ENCODE peak calls at places on chromosomes 16 and 17, in seven cellular contexts. X is tibial nerve; F is psoas muscle; O is fibroblast of the aortic adventitia; Z is AG09309; E is CD8-positive, alpha-beta T cell; T is fibroblast of mammary gland. C is an unnamed sample.

GRCh38 chr17:36591434-36592315 is at the start of gene DHRS11:
- DNase-seq in Z (no peak), O (peak), F (peak), X (peak), E (peak), T (peak), C (peak)

GRCh38 chr17:57360266-57360665 is 103.9 kb downstream of the MSI2 start:
- DNase-seq in X (no peak), E (no peak), O (no peak), F (no peak), T (no peak), Z (no peak), C (no peak)

GRCh38 chr17:33778505-33779398 is 476.3 kb upstream of the CCL2 start:
- DNase-seq in X (peak), E (peak), T (peak), Z (peak), O (peak), F (peak), C (peak)

GRCh38 chr17:82496529-82497434 is 22.8 kb upstream of the FOXK2 start:
- DNase-seq in F (peak), T (peak), E (peak), X (peak), O (peak), Z (no peak), C (peak)

GRCh38 chr16:21169249-21169981 is 10.9 kb downstream of the LDAF1 start:
- DNase-seq in Z (no peak), E (no peak), O (peak), T (peak), F (no peak), X (no peak), C (peak)

GRCh38 chr16:84943620-84944019 is 67.7 kb downstream of the ZDHHC7 start:
- DNase-seq in Z (no peak), E (no peak), T (no peak), O (no peak), X (no peak), F (no peak), C (no peak)

GRCh38 chr17:78330570-78331224 is 29.2 kb downstream of the SOCS3 start:
- DNase-seq in F (peak), E (no peak), T (peak), O (no peak), X (no peak), Z (no peak), C (peak)

GRCh38 chr17:76189741-76190140 is 48.7 kb upstream of the FOXJ1 start:
- DNase-seq in T (no peak), X (no peak), E (no peak), F (no peak), O (no peak), Z (no peak), C (no peak)

GRCh38 chr17:2854662-2855061 is 58.4 kb downstream of the RAP1GAP2 start:
- DNase-seq in T (peak), O (no peak), X (no peak), Z (no peak), F (no peak), E (no peak), C (no peak)

GRCh38 chr17:17789410-17789809 is 47.4 kb downstream of the SREBF1 start:
- DNase-seq in F (no peak), Z (no peak), O (no peak), T (no peak), E (no peak), X (no peak), C (no peak)

GRCh38 chr17:17792143-17792550 is 44.6 kb downstream of the SREBF1 start:
- DNase-seq in F (peak), E (no peak), X (no peak), O (no peak), Z (no peak), T (no peak), C (no peak)

GRCh38 chr17:17790673-17791464 is 45.9 kb downstream of the SREBF1 start:
- DNase-seq in O (no peak), E (no peak), Z (no peak), F (no peak), T (no peak), X (no peak), C (no peak)

GRCh38 chr17:17788967-17789366 is 47.8 kb downstream of the SREBF1 start:
- DNase-seq in F (no peak), O (no peak), T (no peak), X (no peak), Z (no peak), E (no peak), C (no peak)

GRCh38 chr17:17789828-17790672 is 46.7 kb downstream of the SREBF1 start:
- DNase-seq in X (no peak), T (no peak), O (no peak), E (no peak), F (no peak), Z (no peak), C (no peak)
- H3K4me3 ChIP-seq in X (no peak), T (no peak), O (no peak), E (no peak), F (no peak), Z (no peak), C (no peak)

DNA sequence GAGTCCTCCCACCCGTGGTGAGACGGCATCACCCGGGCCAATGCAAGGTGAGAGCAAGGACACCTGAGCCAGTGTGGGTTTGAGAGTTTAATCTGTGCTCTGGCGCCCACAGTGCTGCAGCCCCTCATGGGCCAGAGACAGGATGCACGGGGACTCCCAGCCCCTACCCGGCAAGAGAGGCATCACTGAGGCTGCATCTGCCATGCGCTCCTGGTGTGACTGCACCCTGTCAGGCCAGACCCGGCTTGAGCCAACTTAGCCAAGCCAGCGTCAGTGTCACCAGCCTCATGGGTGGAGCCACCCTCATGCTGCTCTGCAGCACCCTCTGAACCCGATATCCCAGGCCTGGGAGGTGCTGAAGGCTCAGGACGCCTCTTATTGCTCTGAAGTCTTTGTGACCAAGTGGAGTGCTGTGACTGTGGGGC is 1.3 kb upstream of the BRICD5 start:
- DNase-seq in X (no peak), Z (no peak), T (no peak), E (no peak), O (no peak), F (no peak), C (no peak)
- H3K4me3 ChIP-seq in X (no peak), Z (no peak), T (no peak), E (no peak), O (no peak), F (no peak), C (no peak)

GRCh38 chr17:40283662-40284061 is 4.0 kb upstream of the CDC6 start:
- DNase-seq in Z (peak), X (no peak), E (no peak), T (peak), F (no peak), O (peak), C (peak)

GRCh38 chr17:40286473-40286872 is 1.2 kb upstream of the CDC6 start:
- DNase-seq in T (no peak), Z (no peak), X (no peak), O (no peak), E (no peak), F (no peak), C (no peak)

GRCh38 chr17:40281663-40282062 is 6.0 kb upstream of the CDC6 start:
- DNase-seq in O (no peak), E (no peak), F (no peak), T (no peak), X (no peak), Z (no peak), C (no peak)

GRCh38 chr17:40287159-40287493 is 553 bp upstream of the CDC6 start:
- DNase-seq in O (no peak), E (no peak), T (no peak), X (no peak), F (no peak), Z (no peak), C (no peak)

GRCh38 chr17:40284085-40284713 is 3.5 kb upstream of the CDC6 start:
- DNase-seq in T (peak), X (no peak), F (no peak), Z (peak), O (peak), E (no peak), C (peak)
- H3K4me3 ChIP-seq in T (peak), X (no peak), F (no peak), Z (peak), O (peak), E (no peak), C (peak)

DNA sequence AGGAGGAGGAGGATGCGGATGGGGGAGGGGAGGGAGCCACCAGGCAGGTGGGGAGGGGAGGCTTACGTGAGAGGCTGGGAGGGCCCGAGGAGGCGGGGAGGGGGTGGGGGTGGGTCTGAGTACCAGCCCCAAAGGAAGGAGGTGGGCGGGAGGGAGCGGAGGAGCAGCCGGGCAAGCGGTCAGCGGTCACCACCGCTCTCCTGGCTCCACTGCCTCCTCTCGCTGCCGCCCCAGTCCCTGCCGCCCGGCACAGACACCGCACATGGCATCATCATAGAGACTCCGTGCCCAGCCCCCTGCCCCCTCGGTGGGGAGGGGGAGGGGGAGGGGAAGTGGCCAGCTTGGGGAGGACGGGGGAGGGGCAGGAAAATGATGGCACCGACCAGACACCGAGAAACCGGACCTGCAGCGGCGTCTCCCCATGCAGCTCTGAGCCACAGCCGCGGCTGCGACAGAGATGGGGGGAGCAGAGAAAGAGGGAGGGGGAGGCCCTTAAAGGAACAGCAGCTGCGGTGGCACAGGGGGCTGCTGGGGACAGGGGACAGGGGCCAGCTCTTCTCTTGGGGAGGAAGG is at the start of gene TLCD3B:
- DNase-seq in F (no peak), X (no peak), Z (no peak), T (no peak), O (no peak), E (no peak), C (no peak)
- H3K4me3 ChIP-seq in F (peak), X (no peak), Z (no peak), T (no peak), O (no peak), E (peak), C (no peak)

DNA sequence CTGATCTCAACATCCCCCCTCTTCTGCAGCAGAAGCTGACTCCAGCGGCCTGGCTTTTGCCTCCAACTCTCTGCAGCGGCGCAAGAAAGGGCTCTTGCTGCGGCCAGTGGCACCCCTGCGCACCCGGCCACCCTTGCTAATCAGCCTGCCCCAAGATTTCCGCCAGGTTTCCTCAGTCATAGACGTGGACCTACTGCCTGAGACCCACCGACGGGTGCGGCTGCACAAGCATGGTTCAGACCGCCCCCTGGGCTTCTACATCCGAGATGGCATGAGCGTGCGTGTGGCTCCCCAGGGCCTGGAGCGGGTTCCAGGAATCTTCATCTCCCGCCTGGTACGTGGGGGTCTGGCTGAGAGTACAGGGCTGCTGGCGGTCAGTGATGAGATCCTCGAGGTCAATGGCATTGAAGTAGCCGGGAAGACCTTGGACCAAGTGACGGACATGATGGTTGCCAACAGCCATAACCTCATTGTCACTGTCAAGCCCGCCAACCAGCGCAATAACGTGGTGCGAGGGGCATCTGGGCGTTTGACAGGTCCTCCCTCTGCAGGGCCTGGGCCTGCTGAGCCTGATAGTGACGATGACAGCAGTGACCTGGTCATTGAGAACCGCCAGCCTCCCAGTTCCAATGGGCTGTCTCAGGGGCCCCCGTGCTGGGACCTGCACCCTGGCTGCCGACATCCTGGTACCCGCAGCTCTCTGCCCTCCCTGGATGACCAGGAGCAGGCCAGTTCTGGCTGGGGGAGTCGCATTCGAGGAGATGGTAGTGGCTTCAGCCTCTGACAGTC is 1.3 kb downstream of the PARD6A start:
- DNase-seq in X (no peak), E (no peak), Z (no peak), O (no peak), T (no peak), F (no peak), C (no peak)
- H3K4me3 ChIP-seq in X (no peak), E (no peak), Z (no peak), O (no peak), T (no peak), F (peak), C (no peak)